ENCODE peak calls at places on chromosomes 1 and 21, in six cellular contexts. K is cardiac muscle cell, V is Peyer's patch, G is astrocyte of the cerebellum, J is body of pancreas, A is prostate gland. Z is an unnamed sample.

GRCh38 chr1:39952359-39953110 is 2.4 kb upstream of the MFSD2A start:
- DNase-seq in V (no peak), J (peak; percentile 28), A (no peak), G (no peak), K (peak; percentile 86), Z (no peak)

GRCh38 chr1:206890690-206891089 is 6.6 kb upstream of the IL24 start:
- DNase-seq in V (peak; percentile 68), J (no peak), K (peak; percentile 94), A (no peak), G (no peak), Z (no peak)

GRCh38 chr1:53326598-53327182 is 1.2 kb downstream of the LRP8 start:
- DNase-seq in G (no peak), V (no peak), K (no peak), A (no peak), J (no peak), Z (peak; percentile 73)

GRCh38 chr1:187474266-187474665 is 645.5 kb downstream of the PLA2G4A start:
- DNase-seq in A (peak; percentile 27), V (no peak), G (peak; percentile 53), K (peak; percentile 64), J (no peak), Z (no peak)

GRCh38 chr1:95407146-95407863 is 173.3 kb downstream of the RWDD3 start:
- DNase-seq in A (no peak), G (no peak), J (no peak), K (no peak), V (no peak), Z (no peak)

GRCh38 chr1:69915347-69915746 is 290.0 kb downstream of the LRRC40 start:
- DNase-seq in V (no peak), J (no peak), A (no peak), K (peak; percentile 71), G (no peak), Z (no peak)

GRCh38 chr1:54149734-54150133 is 3.1 kb downstream of the CDCP2 start:
- DNase-seq in A (no peak), G (no peak), J (no peak), V (no peak), K (no peak), Z (no peak)

GRCh38 chr1:201447911-201448871 is 20.8 kb downstream of the PHLDA3 start:
- DNase-seq in A (peak; percentile 78), G (peak; percentile 68), V (peak; percentile 86), J (peak; percentile 79), K (peak; percentile 88), Z (peak; percentile 72)

GRCh38 chr1:245155186-245156040 is 628 bp downstream of the KIF26B start:
- DNase-seq in A (no peak), V (no peak), J (no peak), G (no peak), K (peak; percentile 38), Z (no peak)

GRCh38 chr1:166884040-166884642 is 8.1 kb upstream of the TADA1 start:
- DNase-seq in K (peak; percentile 45), J (peak; percentile 43), A (peak; percentile 10), V (peak; percentile 61), G (no peak), Z (peak; percentile 27)

GRCh38 chr1:115188680-115189395 is 99.5 kb upstream of the TSPAN2 start:
- DNase-seq in G (no peak), J (no peak), V (no peak), K (no peak), A (no peak), Z (no peak)

GRCh38 chr1:67630438-67631045 is 54.5 kb upstream of the GADD45A start:
- DNase-seq in A (no peak), K (no peak), V (no peak), J (no peak), G (no peak), Z (no peak)

GRCh38 chr1:2821970-2822620 is 20.6 kb upstream of the TTC34 start:
- DNase-seq in J (peak; percentile 53), V (no peak), G (no peak), A (peak; percentile 14), K (no peak), Z (no peak)

GRCh38 chr1:153633161-153633746 is 612 bp upstream of the CHTOP start:
- DNase-seq in G (peak; percentile 26), J (no peak), V (no peak), K (no peak), A (no peak), Z (no peak)

GRCh38 chr1:214537219-214537618 is 14.2 kb downstream of the PTPN14 start:
- DNase-seq in G (no peak), J (no peak), A (no peak), V (no peak), K (no peak), Z (no peak)

GRCh38 chr21:42705746-42706374 is 52.4 kb downstream of the PDE9A start:
- DNase-seq in K (no peak), V (no peak), G (no peak), J (no peak), A (no peak), Z (no peak)

GRCh38 chr1:29793101-29793546 is 556.8 kb downstream of the PTPRU start:
- DNase-seq in G (peak; percentile 65), J (peak; percentile 81), K (peak; percentile 91), A (peak; percentile 82), V (peak; percentile 84), Z (peak; percentile 25)

GRCh38 chr1:227318003-227318851 is at the start of gene CDC42BPA:
- DNase-seq in K (peak; percentile 97), V (peak; percentile 82), A (peak; percentile 65), J (peak; percentile 81), G (peak; percentile 64), Z (peak; percentile 27)

GRCh38 chr1:47693115-47693514 is 255.3 kb downstream of the FOXD2 start:
- DNase-seq in J (no peak), K (no peak), A (no peak), V (no peak), G (no peak), Z (no peak)

GRCh38 chr1:214445846-214446614 is 105.4 kb downstream of the PTPN14 start:
- DNase-seq in A (no peak), G (peak; percentile 94), J (no peak), V (no peak), K (peak; percentile 53), Z (no peak)

GRCh38 chr1:79912813-79913212 is 906.3 kb upstream of the ADGRL4 start:
- DNase-seq in K (no peak), V (no peak), A (no peak), J (no peak), G (no peak), Z (no peak)

GRCh38 chr1:170660281-170660713 is 3.6 kb upstream of the PRRX1 start:
- DNase-seq in J (no peak), K (no peak), G (no peak), V (no peak), A (no peak), Z (no peak)

GRCh38 chr1:223738465-223739365 is 26.4 kb downstream of the CAPN2 start:
- DNase-seq in G (no peak), J (peak; percentile 40), K (no peak), A (peak; percentile 78), V (peak; percentile 69), Z (no peak)

GRCh38 chr1:7615138-7615537 is 156.0 kb upstream of the VAMP3 start:
- DNase-seq in J (no peak), V (no peak), A (no peak), K (no peak), G (no peak), Z (no peak)

GRCh38 chr1:114341886-114342285 is 169.1 kb downstream of the TRIM33 start:
- DNase-seq in J (no peak), G (peak; percentile 81), V (no peak), K (no peak), A (no peak), Z (no peak)

GRCh38 chr1:36204347-36204909 is 19.8 kb upstream of the THRAP3 start:
- DNase-seq in G (no peak), V (no peak), A (peak; percentile 59), K (peak; percentile 64), J (peak; percentile 26), Z (no peak)

GRCh38 chr21:42392731-42393442 is 3.0 kb downstream of the TMPRSS3 start:
- DNase-seq in V (no peak), J (no peak), G (no peak), A (no peak), K (no peak), Z (peak; percentile 33)

GRCh38 chr21:44932366-44933181 is 7.3 kb upstream of the SLX9 start:
- DNase-seq in G (no peak), J (no peak), V (peak; percentile 81), A (no peak), K (peak; percentile 47), Z (peak; percentile 68)

GRCh38 chr1:86507935-86508582 is 38.8 kb upstream of the CLCA4 start:
- DNase-seq in V (no peak), A (no peak), J (no peak), K (peak; percentile 70), G (no peak), Z (no peak)

GRCh38 chr1:52659851-52660596 is 27.1 kb downstream of the SHISAL2A start:
- DNase-seq in J (no peak), K (no peak), G (no peak), A (no peak), V (no peak), Z (no peak)

GRCh38 chr1:65799601-65800000 is 6.9 kb downstream of the PDE4B start:
- DNase-seq in J (no peak), A (no peak), V (no peak), G (no peak), K (no peak), Z (no peak)

DNA sequence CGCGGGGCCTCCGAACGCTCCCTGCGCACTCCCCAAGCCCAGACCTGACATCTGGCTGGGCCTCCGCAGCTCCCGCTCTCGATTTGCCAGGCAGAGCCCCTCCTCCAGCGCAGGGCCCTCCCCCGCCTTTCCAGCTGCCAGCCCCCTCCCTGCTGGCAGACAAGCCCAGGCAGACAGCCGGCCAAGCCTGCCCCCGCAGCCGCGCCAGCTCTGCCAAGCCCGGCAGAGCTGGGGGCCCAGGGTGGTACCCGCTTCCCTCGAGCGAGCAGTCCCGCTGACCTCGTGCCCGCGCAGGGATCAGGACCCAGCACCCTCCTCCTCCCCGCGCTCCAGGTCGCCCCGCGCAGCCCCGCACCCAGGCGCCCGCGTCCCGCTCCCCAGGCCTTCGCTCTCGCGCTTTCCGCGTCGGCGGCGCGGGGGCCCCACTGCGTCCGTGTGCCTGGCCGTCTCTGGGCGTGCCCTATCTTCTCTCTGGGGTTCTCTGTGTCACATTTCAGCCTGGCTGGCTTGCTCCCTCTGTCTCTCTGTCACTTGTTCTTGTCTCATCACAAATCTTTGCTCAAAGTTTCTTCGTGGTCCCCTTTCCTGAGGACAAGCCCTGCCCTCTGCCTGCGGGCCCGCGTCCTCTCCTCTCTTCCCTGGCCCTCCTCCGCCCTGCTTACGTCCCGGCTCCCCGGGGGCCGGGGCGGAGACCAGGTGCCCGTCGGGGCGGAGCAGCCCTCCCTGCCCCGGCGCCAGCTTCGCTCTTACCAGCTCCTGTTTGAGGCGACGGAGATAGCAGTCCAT is 566 bp downstream of the INKA2 start:
- DNase-seq in V (peak; percentile 76), G (no peak), K (peak; percentile 79), J (peak; percentile 49), A (peak; percentile 74), Z (peak; percentile 72)
- TF ChIP-seq CTCF in V (no peak), G (no peak), K (no peak), J (no peak), A (no peak), Z (no peak)

GRCh38 chr1:21334214-21335087 is 44.2 kb upstream of the ECE1 start:
- DNase-seq in J (peak; percentile 65), V (peak; percentile 94), G (peak; percentile 82), A (no peak), K (peak; percentile 89), Z (peak; percentile 76)
- H3K4me3 ChIP-seq in J (no peak overlapping the region), V (no peak overlapping the region), G (peak overlapping the region; percentile 8), A (no peak overlapping the region), K (no peak overlapping the region), Z (peak overlapping the region; percentile 53)

GRCh38 chr1:203031467-203031866 is 5.2 kb downstream of the PPFIA4 start:
- DNase-seq in K (no peak), G (no peak), J (no peak), A (no peak), V (no peak), Z (no peak)
- TF ChIP-seq CTCF in K (peak; percentile 21), G (no peak), J (no peak), A (no peak), V (no peak), Z (peak; percentile 46)

GRCh38 chr1:96983866-96984265 is 262.3 kb downstream of the PTBP2 start:
- DNase-seq in J (no peak), G (no peak), V (no peak), K (no peak), A (no peak), Z (no peak)
- H3K4me3 ChIP-seq in J (no peak overlapping the region), G (no peak overlapping the region), V (no peak overlapping the region), K (no peak overlapping the region), A (no peak overlapping the region), Z (no peak overlapping the region)